ENCODE peak calls at places on chromosomes 6 and 20, in ten cellular contexts. T is AG09309; A is CD8-positive, alpha-beta T cell; U is lower leg skin; O is ovary; P is fibroblast of villous mesenchyme; C is GM20000; W is GM13976; Z is uterus; K is WTC11. G is an unnamed sample.

GRCh38 chr6:68834561-68834960 is 199.5 kb downstream of the ADGRB3 start:
- DNase-seq in T (no peak), A (no peak), U (no peak), O (no peak), P (peak), C (no peak), W (no peak), Z (no peak), K (no peak), G (no peak)

GRCh38 chr6:71855406-71855805 is 30.9 kb upstream of the RIMS1 start:
- DNase-seq in T (no peak), A (no peak), U (no peak), O (no peak), P (no peak), C (no peak), W (peak), Z (no peak), K (no peak), G (no peak)

GRCh38 chr6:87636313-87636712 is 46.4 kb downstream of the ORC3 start:
- DNase-seq in T (no peak), A (no peak), U (no peak), O (no peak), P (no peak), C (no peak), W (no peak), Z (no peak), K (no peak), G (no peak)

GRCh38 chr20:7392551-7392950 is 547.7 kb downstream of the HAO1 start:
- DNase-seq in T (no peak), A (no peak), U (no peak), O (no peak), P (no peak), C (no peak), W (no peak), Z (no peak), K (no peak), G (no peak)

GRCh38 chr20:8656335-8656734 is 412.6 kb upstream of the PLCB4 start:
- DNase-seq in T (no peak), A (no peak), U (no peak), O (no peak), P (no peak), C (no peak), W (no peak), Z (peak), K (no peak), G (no peak)

GRCh38 chr6:143055213-143055612 is 5.5 kb upstream of the AIG1 start:
- DNase-seq in T (no peak), A (no peak), U (no peak), O (no peak), P (no peak), C (no peak), W (no peak), Z (no peak), K (no peak), G (no peak)

GRCh38 chr6:43878823-43879495 is 108.9 kb downstream of the VEGFA start:
- DNase-seq in T (no peak), A (no peak), U (no peak), O (no peak), P (no peak), C (no peak), W (no peak), Z (peak), K (no peak), G (no peak)

GRCh38 chr6:122673345-122673961 is 63.2 kb downstream of the PKIB start:
- DNase-seq in T (no peak), A (no peak), U (no peak), O (no peak), P (peak), C (no peak), W (no peak), Z (no peak), K (no peak), G (no peak)

GRCh38 chr20:3696200-3696599 is 14.4 kb upstream of the ADAM33 start:
- DNase-seq in T (no peak), A (no peak), U (no peak), O (no peak), P (no peak), C (no peak), W (no peak), Z (no peak), K (no peak), G (no peak)

GRCh38 chr6:19891446-19891845 is 54.3 kb downstream of the ID4 start:
- DNase-seq in T (no peak), A (no peak), U (no peak), O (no peak), P (no peak), C (no peak), W (no peak), Z (no peak), K (no peak), G (no peak)

GRCh38 chr6:122494665-122495272 is 23.2 kb upstream of the SERINC1 start:
- DNase-seq in T (no peak), A (no peak), U (no peak), O (no peak), P (no peak), C (no peak), W (no peak), Z (no peak), K (no peak), G (no peak)

GRCh38 chr6:159214281-159214680 is 45.1 kb downstream of the FNDC1 start:
- DNase-seq in T (no peak), A (no peak), U (no peak), O (no peak), P (no peak), C (no peak), W (no peak), Z (no peak), K (no peak), G (no peak)

GRCh38 chr20:32358883-32359632 is 927 bp downstream of the ASXL1 start:
- DNase-seq in T (no peak), A (peak), U (peak), O (peak), P (peak), C (peak), W (peak), Z (peak), K (peak), G (peak)

GRCh38 chr6:52221302-52221701 is 23.0 kb downstream of the IL17F start:
- DNase-seq in T (no peak), A (no peak), U (no peak), O (no peak), P (no peak), C (no peak), W (no peak), Z (no peak), K (no peak), G (no peak)

GRCh38 chr20:665276-665675 is 10.3 kb downstream of the SCRT2 start:
- DNase-seq in T (no peak), A (no peak), U (no peak), O (no peak), P (no peak), C (no peak), W (no peak), Z (no peak), K (peak), G (no peak)

GRCh38 chr6:22470454-22471368 is 98.7 kb upstream of the HDGFL1 start:
- DNase-seq in T (peak), A (no peak), U (peak), O (peak), P (peak), C (no peak), W (no peak), Z (peak), K (no peak), G (no peak)

GRCh38 chr20:8133816-8134451 is 1.9 kb downstream of the PLCB1 start:
- DNase-seq in T (no peak), A (no peak), U (no peak), O (no peak), P (no peak), C (no peak), W (no peak), Z (no peak), K (no peak), G (no peak)

GRCh38 chr20:1569417-1569861 is 11.9 kb upstream of the SIRPD start:
- DNase-seq in T (no peak), A (no peak), U (no peak), O (no peak), P (no peak), C (peak), W (no peak), Z (no peak), K (no peak), G (no peak)

GRCh38 chr20:38671186-38671585 is 53.1 kb upstream of the SLC32A1 start:
- DNase-seq in T (no peak), A (no peak), U (no peak), O (no peak), P (no peak), C (no peak), W (no peak), Z (no peak), K (peak), G (no peak)

GRCh38 chr20:64121586-64121985 is 14.2 kb upstream of the NPBWR2 start:
- DNase-seq in T (no peak), A (no peak), U (no peak), O (no peak), P (no peak), C (no peak), W (no peak), Z (no peak), K (no peak), G (no peak)

GRCh38 chr6:52650946-52651345 is 20.0 kb upstream of the TMEM14A start:
- DNase-seq in T (no peak), A (no peak), U (no peak), O (no peak), P (no peak), C (no peak), W (no peak), Z (peak), K (no peak), G (no peak)

GRCh38 chr20:50338479-50339195 is 148.0 kb downstream of the CEBPB start:
- DNase-seq in T (no peak), A (peak), U (peak), O (peak), P (peak), C (peak), W (peak), Z (no peak), K (peak), G (peak)

GRCh38 chr6:117674503-117674902 is 766 bp upstream of the NUS1 start:
- DNase-seq in T (no peak), A (no peak), U (no peak), O (no peak), P (no peak), C (no peak), W (no peak), Z (no peak), K (no peak), G (no peak)

GRCh38 chr6:36605560-36606391 is 11.6 kb downstream of the SRSF3 start:
- DNase-seq in T (no peak), A (no peak), U (no peak), O (peak), P (peak), C (no peak), W (no peak), Z (no peak), K (peak), G (no peak)

GRCh38 chr20:10828221-10828620 is 154.4 kb upstream of the JAG1 start:
- DNase-seq in T (no peak), A (no peak), U (no peak), O (no peak), P (no peak), C (no peak), W (no peak), Z (no peak), K (no peak), G (no peak)

GRCh38 chr20:32522775-32523612 is 62.1 kb downstream of the NOL4L start:
- DNase-seq in T (no peak), A (no peak), U (no peak), O (no peak), P (no peak), C (no peak), W (no peak), Z (no peak), K (no peak), G (no peak)

GRCh38 chr6:43899830-43900229 is 129.8 kb downstream of the VEGFA start:
- DNase-seq in T (no peak), A (no peak), U (no peak), O (no peak), P (no peak), C (no peak), W (no peak), Z (no peak), K (no peak), G (no peak)

GRCh38 chr20:38872491-38873049 is 53.6 kb upstream of the FAM83D start:
- DNase-seq in T (no peak), A (no peak), U (no peak), O (no peak), P (no peak), C (no peak), W (no peak), Z (no peak), K (no peak), G (no peak)

GRCh38 chr6:2149370-2150006 is 95.9 kb downstream of the GMDS start:
- DNase-seq in T (no peak), A (no peak), U (no peak), O (no peak), P (no peak), C (no peak), W (no peak), Z (no peak), K (no peak), G (no peak)

GRCh38 chr6:36368421-36368820 is 19.0 kb downstream of the ETV7 start:
- DNase-seq in T (no peak), A (no peak), U (no peak), O (no peak), P (no peak), C (no peak), W (no peak), Z (no peak), K (no peak), G (no peak)

DNA sequence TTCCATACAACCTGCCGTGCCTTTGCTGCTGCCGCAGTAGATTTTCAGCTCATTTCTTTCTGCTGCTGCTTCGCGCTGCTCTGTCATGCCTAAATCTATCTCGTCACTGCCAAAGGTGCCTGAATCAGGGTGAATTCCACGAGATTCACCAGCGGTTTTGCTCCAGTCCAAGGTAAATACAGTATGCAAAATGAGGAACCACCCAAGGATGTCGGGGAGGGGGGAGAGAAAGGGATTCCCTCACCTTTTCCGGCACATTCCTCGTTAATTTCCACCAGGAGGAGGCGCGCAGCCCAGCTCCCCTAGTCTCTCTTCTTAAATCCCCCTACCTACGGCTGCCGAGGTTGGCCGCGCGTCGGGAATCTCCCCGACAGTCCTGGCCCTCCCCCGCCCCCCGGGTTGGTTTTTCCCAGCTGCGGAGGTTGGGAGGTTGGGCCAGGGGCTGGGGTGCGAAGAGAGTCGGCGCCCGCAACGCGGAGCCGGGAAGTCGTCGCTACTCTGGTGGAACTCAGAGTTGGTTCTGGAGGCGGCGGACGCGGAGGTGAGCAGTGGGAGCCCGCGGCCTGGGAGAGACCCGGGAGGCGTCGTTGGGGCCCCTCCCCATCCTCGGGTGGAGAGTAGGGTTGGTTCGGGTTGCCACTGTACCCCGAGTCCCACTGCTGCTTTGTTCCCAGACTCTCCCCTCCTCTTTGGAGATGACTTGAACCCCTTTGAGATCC is at the start of gene TPBG:
- DNase-seq in T (peak), A (no peak), U (peak), O (peak), P (peak), C (peak), W (peak), Z (peak), K (peak), G (peak)
- TF ChIP-seq CTCF in T (peak), A (no peak), U (no peak), O (no peak), P (peak), C (peak), W (no peak), Z (peak), K (peak), G (no peak)

GRCh38 chr20:36133821-36134220 is 20.7 kb upstream of the EPB41L1 start:
- DNase-seq in T (no peak), A (no peak), U (no peak), O (no peak), P (no peak), C (no peak), W (no peak), Z (no peak), K (no peak), G (no peak)

GRCh38 chr20:36132802-36133211 is 21.7 kb upstream of the EPB41L1 start:
- DNase-seq in T (no peak), A (no peak), U (no peak), O (no peak), P (no peak), C (no peak), W (no peak), Z (no peak), K (no peak), G (no peak)

GRCh38 chr20:36130316-36130865 is 24.1 kb upstream of the EPB41L1 start:
- DNase-seq in T (no peak), A (no peak), U (no peak), O (no peak), P (no peak), C (no peak), W (no peak), Z (no peak), K (no peak), G (no peak)

GRCh38 chr20:36126836-36127529 is 27.6 kb upstream of the EPB41L1 start:
- DNase-seq in T (no peak), A (no peak), U (no peak), O (no peak), P (no peak), C (no peak), W (no peak), Z (no peak), K (no peak), G (no peak)

GRCh38 chr20:36128463-36129176 is 25.9 kb upstream of the EPB41L1 start:
- DNase-seq in T (peak), A (no peak), U (no peak), O (no peak), P (peak), C (no peak), W (no peak), Z (no peak), K (no peak), G (no peak)
- TF ChIP-seq CTCF in T (no peak), A (no peak), U (no peak), O (no peak), P (no peak), C (no peak), W (no peak), Z (no peak), K (no peak), G (no peak)

GRCh38 chr20:2693996-2694471 is 1.5 kb downstream of the EBF4 start:
- DNase-seq in T (no peak), A (no peak), U (no peak), O (peak), P (no peak), C (no peak), W (peak), Z (no peak), K (no peak), G (no peak)

GRCh38 chr20:2693286-2693995 is 861 bp downstream of the EBF4 start:
- DNase-seq in T (no peak), A (peak), U (no peak), O (peak), P (peak), C (peak), W (peak), Z (peak), K (peak), G (peak)

GRCh38 chr20:2692036-2692885 is at the start of gene EBF4:
- DNase-seq in T (no peak), A (peak), U (no peak), O (peak), P (peak), C (peak), W (peak), Z (peak), K (peak), G (peak)

GRCh38 chr20:2691663-2692035 is 931 bp upstream of the EBF4 start:
- DNase-seq in T (no peak), A (no peak), U (no peak), O (peak), P (no peak), C (no peak), W (peak), Z (no peak), K (no peak), G (no peak)

GRCh38 chr20:2692886-2693285 is 306 bp downstream of the EBF4 start:
- DNase-seq in T (no peak), A (no peak), U (no peak), O (no peak), P (no peak), C (peak), W (peak), Z (no peak), K (no peak), G (peak)
- TF ChIP-seq CTCF in T (no peak), A (no peak), U (no peak), O (no peak), P (no peak), C (peak), W (no peak), Z (no peak), K (no peak), G (no peak)

DNA sequence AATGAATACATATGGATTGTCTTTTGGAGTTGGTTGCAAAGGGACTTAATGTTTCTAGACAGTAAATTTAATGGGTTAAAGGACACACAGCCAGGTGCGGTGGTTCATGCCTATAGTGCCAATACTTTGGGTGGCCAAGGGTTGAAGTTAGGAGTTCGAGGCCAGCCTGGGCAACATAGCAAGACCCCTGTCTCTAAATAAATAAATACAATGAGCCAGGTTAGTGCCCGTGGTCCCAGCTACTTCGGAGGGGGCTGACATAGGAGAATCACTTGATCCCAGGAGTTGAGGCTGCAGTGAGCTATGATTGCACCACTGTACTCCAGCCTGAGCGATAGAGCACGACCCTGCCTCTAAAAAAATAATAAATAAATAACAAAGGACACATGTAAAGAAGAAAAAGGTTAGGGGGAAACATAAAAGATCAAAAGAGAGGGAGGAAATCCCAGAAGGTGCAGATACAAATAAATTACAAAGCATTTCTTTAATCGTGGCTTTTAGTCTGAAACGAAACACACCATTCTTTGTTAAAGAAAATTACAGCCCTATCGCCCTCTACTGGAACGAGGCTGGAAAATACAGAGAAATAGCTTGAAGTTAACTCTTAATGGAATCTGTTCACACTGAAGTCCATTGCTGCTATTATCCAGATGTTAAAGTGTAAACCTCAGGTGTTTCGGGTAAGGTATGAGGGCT is 42.6 kb upstream of the SCML4 start:
- DNase-seq in T (no peak), A (peak), U (no peak), O (no peak), P (peak), C (peak), W (peak), Z (no peak), K (no peak), G (peak)
- TF ChIP-seq CTCF in T (peak), A (peak), U (no peak), O (peak), P (peak), C (no peak), W (peak), Z (no peak), K (no peak), G (peak)

DNA sequence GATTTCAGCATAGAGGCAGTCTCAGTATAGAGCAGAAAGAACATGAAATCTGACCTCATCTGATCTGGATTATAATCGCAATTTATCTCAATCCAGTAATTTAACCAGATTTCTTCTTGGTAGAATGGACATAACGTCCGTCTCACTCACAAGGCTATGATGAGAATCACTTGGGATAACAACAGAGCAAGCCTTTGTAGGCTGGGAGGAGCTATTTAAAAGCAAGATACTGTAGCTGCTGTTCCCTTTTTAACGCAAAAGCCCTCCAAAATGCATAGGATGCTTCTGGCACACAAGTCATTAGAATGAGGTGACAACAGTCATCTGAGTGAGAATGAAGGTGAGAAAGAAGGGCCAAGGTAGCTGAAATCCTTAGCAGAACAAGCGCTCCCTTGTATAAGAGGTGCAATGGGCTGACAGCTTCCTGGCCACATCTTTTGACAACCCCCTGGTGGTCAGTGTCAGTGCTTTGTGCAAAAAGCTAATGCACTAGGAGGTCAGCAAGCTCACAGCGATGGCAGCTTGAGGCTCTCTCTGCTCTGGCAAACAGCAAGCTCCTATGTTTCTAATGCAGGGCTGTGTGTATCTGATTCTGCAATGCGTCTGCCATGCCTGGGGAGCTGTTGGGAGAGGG is 16.4 kb downstream of the METTL24 start:
- DNase-seq in T (no peak), A (no peak), U (no peak), O (no peak), P (peak), C (no peak), W (no peak), Z (peak), K (peak), G (no peak)
- TF ChIP-seq CTCF in T (peak), A (no peak), U (no peak), O (peak), P (peak), C (peak), W (no peak), Z (peak), K (peak), G (peak)

G was measured in GM10248.